ENCODE peak calls at places on chromosomes 3 and 15, in eight cellular contexts. Q is H1, A is heart left ventricle, U is HepG2, V is IMR-90, K is spleen, R is foreskin keratinocyte, N is A549. S is an unnamed sample.

GRCh38 chr3:70120360-70120966 is 120.9 kb downstream of the SAMMSON start:
- DNase-seq in Q (peak), A (peak), U (peak), V (peak), K (peak), R (peak), N (peak), S (peak)

GRCh38 chr15:48573780-48574179 is 71.7 kb downstream of the FBN1 start:
- DNase-seq in Q (no peak), A (no peak), U (no peak), V (no peak), K (no peak), R (no peak), N (no peak), S (no peak)

GRCh38 chr3:47661121-47661752 is 82.6 kb upstream of the CSPG5 start:
- DNase-seq in Q (no peak), A (no peak), U (no peak), V (peak), K (no peak), R (no peak), N (peak), S (peak)

GRCh38 chr3:108757404-108757982 is at the start of gene RETNLB:
- DNase-seq in Q (no peak), A (no peak), U (no peak), V (no peak), K (no peak), R (no peak), N (no peak), S (no peak)

GRCh38 chr3:37952564-37952963 is 38.0 kb upstream of the VILL start:
- DNase-seq in Q (no peak), A (no peak), U (no peak), V (peak), K (no peak), R (no peak), N (no peak), S (no peak)

GRCh38 chr15:70474367-70474681 is 289.0 kb downstream of the UACA start:
- DNase-seq in Q (no peak), A (no peak), U (no peak), V (no peak), K (no peak), R (no peak), N (no peak), S (peak)

GRCh38 chr15:72340366-72340765 is 20.4 kb upstream of the CELF6 start:
- DNase-seq in Q (no peak), A (no peak), U (no peak), V (peak), K (no peak), R (no peak), N (no peak), S (no peak)

GRCh38 chr3:96331341-96331740 is 483.1 kb upstream of the EPHA6 start:
- DNase-seq in Q (no peak), A (no peak), U (no peak), V (no peak), K (no peak), R (no peak), N (no peak), S (peak)

GRCh38 chr3:156626104-156626503 is 48.3 kb upstream of the TIPARP start:
- DNase-seq in Q (no peak), A (no peak), U (no peak), V (no peak), K (no peak), R (peak), N (no peak), S (peak)

GRCh38 chr3:106204160-106204868 is 335.5 kb upstream of the CBLB start:
- DNase-seq in Q (no peak), A (no peak), U (no peak), V (peak), K (no peak), R (no peak), N (no peak), S (no peak)

GRCh38 chr3:50345586-50345985 is at the start of gene ZMYND10:
- DNase-seq in Q (peak), A (peak), U (no peak), V (peak), K (peak), R (no peak), N (peak), S (peak)

GRCh38 chr15:98896002-98896721 is 111.4 kb downstream of the PGPEP1L start:
- DNase-seq in Q (no peak), A (no peak), U (no peak), V (peak), K (no peak), R (peak), N (peak), S (peak)

GRCh38 chr3:37163262-37164020 is 10.9 kb downstream of the LRRFIP2 start:
- DNase-seq in Q (no peak), A (no peak), U (no peak), V (peak), K (no peak), R (peak), N (no peak), S (peak)

GRCh38 chr15:57560976-57561711 is 30.6 kb upstream of the MYZAP start:
- DNase-seq in Q (peak), A (peak), U (peak), V (peak), K (peak), R (peak), N (peak), S (peak)

GRCh38 chr15:43777293-43777819 is 590 bp upstream of the ELL3 start:
- DNase-seq in Q (peak), A (peak), U (peak), V (peak), K (peak), R (peak), N (no peak), S (peak)

GRCh38 chr15:86916671-86917450 is 837.2 kb downstream of the AGBL1 start:
- DNase-seq in Q (no peak), A (peak), U (no peak), V (no peak), K (no peak), R (no peak), N (no peak), S (no peak)

GRCh38 chr15:65060641-65061397 is 7.0 kb downstream of the RASL12 start:
- DNase-seq in Q (no peak), A (peak), U (no peak), V (no peak), K (peak), R (no peak), N (no peak), S (no peak)

GRCh38 chr15:60379466-60380274 is 18.1 kb downstream of the ANXA2 start:
- DNase-seq in Q (no peak), A (no peak), U (peak), V (peak), K (no peak), R (peak), N (no peak), S (peak)

GRCh38 chr3:192216067-192216466 is 511.3 kb downstream of the FGF12 start:
- DNase-seq in Q (no peak), A (no peak), U (no peak), V (no peak), K (no peak), R (no peak), N (no peak), S (no peak)

GRCh38 chr3:192207239-192207638 is 520.1 kb downstream of the FGF12 start:
- DNase-seq in Q (no peak), A (no peak), U (no peak), V (no peak), K (no peak), R (no peak), N (no peak), S (no peak)

GRCh38 chr3:192207661-192208060 is 519.7 kb downstream of the FGF12 start:
- DNase-seq in Q (no peak), A (peak), U (no peak), V (no peak), K (no peak), R (no peak), N (no peak), S (no peak)

GRCh38 chr3:192212979-192213378 is 514.4 kb downstream of the FGF12 start:
- DNase-seq in Q (no peak), A (no peak), U (no peak), V (no peak), K (no peak), R (no peak), N (no peak), S (no peak)

GRCh38 chr3:192212335-192212734 is 515.0 kb downstream of the FGF12 start:
- DNase-seq in Q (no peak), A (no peak), U (no peak), V (no peak), K (no peak), R (no peak), N (no peak), S (no peak)
- TF ChIP-seq CTCF in Q (peak), A (no peak), U (no peak), V (no peak), K (no peak), R (peak), N (no peak), S (peak)

GRCh38 chr3:141764946-141765345 is 1.7 kb downstream of the GRK7 start:
- DNase-seq in Q (no peak), A (no peak), U (no peak), V (peak), K (no peak), R (no peak), N (no peak), S (no peak)
- H3K27ac ChIP-seq in Q (no peak), A (no peak), U (no peak), V (no peak), K (no peak), R (no peak), N (no peak), S (no peak)

GRCh38 chr15:31342781-31343626 is 16.4 kb downstream of the KLF13 start:
- DNase-seq in Q (no peak), A (peak), U (no peak), V (no peak), K (peak), R (no peak), N (no peak), S (no peak)
- TF ChIP-seq CTCF in Q (peak), A (no peak), U (no peak), V (no peak), K (no peak), R (no peak), N (no peak), S (no peak)

GRCh38 chr3:45604999-45605398 is 10.4 kb downstream of the LIMD1 start:
- DNase-seq in Q (no peak), A (no peak), U (no peak), V (no peak), K (peak), R (no peak), N (no peak), S (no peak)
- H3K27ac ChIP-seq in Q (no peak), A (peak), U (no peak), V (no peak), K (no peak), R (no peak), N (no peak), S (no peak)

DNA sequence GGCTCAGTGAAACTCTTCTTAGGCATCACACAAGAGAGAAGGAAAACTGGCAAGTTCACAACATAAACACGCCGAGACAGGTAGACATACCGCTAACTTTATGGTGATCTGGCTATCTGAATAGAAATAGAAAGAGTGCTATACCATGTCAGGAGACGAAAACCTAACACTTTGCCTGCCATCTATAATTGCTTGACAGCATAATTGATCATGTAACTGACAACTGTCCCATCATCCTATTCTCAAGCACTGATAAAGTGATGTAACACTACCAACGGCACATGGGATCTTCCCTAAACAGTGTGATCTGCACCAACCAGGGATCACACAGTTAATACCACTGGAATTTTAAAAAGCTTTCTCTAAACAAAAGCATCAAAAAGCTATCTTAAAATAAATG is 270.9 kb upstream of the NSMCE3 start:
- DNase-seq in Q (no peak), A (no peak), U (no peak), V (no peak), K (no peak), R (no peak), N (no peak), S (no peak)
- TF ChIP-seq CTCF in Q (no peak), A (no peak), U (no peak), V (no peak), K (no peak), R (no peak), N (no peak), S (no peak)

DNA sequence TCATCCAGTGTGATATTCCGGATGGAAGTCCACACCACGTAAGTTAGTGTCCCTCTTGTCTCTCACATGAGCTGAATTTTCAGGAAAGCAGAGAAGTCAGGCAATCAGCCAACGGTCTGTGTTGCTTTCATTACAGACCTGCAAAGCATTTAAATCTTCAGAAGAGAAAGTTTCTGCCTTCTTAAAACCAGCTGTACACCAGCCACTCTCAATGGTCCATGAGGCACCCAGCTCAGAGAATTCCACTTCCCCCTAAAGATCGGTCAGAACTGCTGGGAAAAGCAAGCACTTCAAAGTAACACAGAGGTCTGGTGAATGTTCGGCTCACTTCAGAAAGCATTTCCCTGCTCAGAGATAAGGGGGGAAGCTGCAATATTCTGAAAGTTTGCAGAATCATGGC is 903.7 kb downstream of the EPHA3 start:
- DNase-seq in Q (no peak), A (no peak), U (no peak), V (no peak), K (no peak), R (no peak), N (no peak), S (no peak)
- H3K27ac ChIP-seq in Q (no peak), A (no peak), U (peak), V (no peak), K (no peak), R (no peak), N (no peak), S (no peak)

DNA sequence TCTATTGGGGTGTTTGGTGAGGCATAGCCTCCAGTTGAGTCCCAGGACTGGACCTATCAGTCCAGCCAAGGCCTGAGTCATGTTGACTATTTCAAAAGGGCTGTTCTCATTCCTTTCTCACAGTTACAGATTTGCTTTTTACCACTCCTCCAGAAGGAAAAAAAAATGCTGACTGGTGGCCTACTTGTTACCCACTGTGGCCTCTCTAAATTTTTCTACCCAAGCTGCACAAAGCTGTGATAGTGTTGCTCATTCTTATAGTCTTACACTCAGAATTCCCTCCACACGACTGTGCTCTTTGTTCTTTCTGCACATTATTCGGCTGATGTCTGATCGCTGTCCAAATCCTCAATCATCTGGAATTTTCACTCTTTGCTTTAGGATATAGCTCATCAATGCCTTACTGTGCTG is 1142.2 kb downstream of the IGSF11 start:
- DNase-seq in Q (no peak), A (no peak), U (no peak), V (peak), K (no peak), R (no peak), N (no peak), S (no peak)
- TF ChIP-seq CTCF in Q (no peak), A (no peak), U (no peak), V (no peak), K (no peak), R (no peak), N (no peak), S (no peak)